ENCODE peak calls at places on chromosomes 2 and 18, in seven cellular contexts. G, C, Z, Q, R, I and V are unnamed samples.

GRCh38 chr2:12417811-12418210 is 298.9 kb upstream of the TRIB2 start:
- DNase-seq in Z (peak), Q (no peak), I (no peak), G (no peak), R (no peak), C (no peak), V (no peak)

GRCh38 chr2:58890865-58891525 is 649.9 kb upstream of the FANCL start:
- DNase-seq in R (no peak), Z (no peak), I (no peak), C (no peak), Q (no peak), G (no peak), V (no peak)

GRCh38 chr2:236576053-236576452 is 6.4 kb downstream of the ACKR3 start:
- DNase-seq in Z (no peak), C (no peak), I (no peak), G (no peak), R (no peak), Q (no peak), V (no peak)

GRCh38 chr2:108533832-108534576 is at the start of gene LIMS1:
- DNase-seq in Q (peak), C (peak), I (peak), Z (peak), R (peak), G (peak), V (peak)

GRCh38 chr2:85165291-85165690 is 32.1 kb downstream of the TCF7L1 start:
- DNase-seq in I (no peak), Q (no peak), R (no peak), Z (no peak), G (no peak), C (no peak), V (no peak)

GRCh38 chr2:204447722-204448121 is 97.6 kb upstream of the PARD3B start:
- DNase-seq in G (no peak), I (no peak), R (no peak), Z (no peak), C (no peak), Q (no peak), V (no peak)

GRCh38 chr2:152560163-152560562 is 157.1 kb downstream of the PRPF40A start:
- DNase-seq in Q (no peak), C (no peak), R (no peak), G (no peak), I (no peak), Z (peak), V (peak)

GRCh38 chr2:45541450-45541849 is 69.6 kb downstream of the SRBD1 start:
- DNase-seq in R (no peak), G (no peak), C (no peak), I (no peak), Z (no peak), Q (no peak), V (no peak)

GRCh38 chr18:23135679-23136325 is 517 bp downstream of the CABLES1 start:
- DNase-seq in I (no peak), R (peak), Z (no peak), C (peak), Q (no peak), G (peak), V (no peak)

GRCh38 chr2:138649571-138649970 is 130.6 kb downstream of the NXPH2 start:
- DNase-seq in Q (no peak), G (no peak), Z (peak), C (no peak), I (no peak), R (no peak), V (no peak)

GRCh38 chr2:47093626-47094025 is 61.5 kb downstream of the STPG4 start:
- DNase-seq in Z (no peak), Q (no peak), R (no peak), I (no peak), G (no peak), C (no peak), V (no peak)

GRCh38 chr18:49139726-49140125 is 189.0 kb upstream of the SMAD7 start:
- DNase-seq in Q (no peak), R (no peak), C (no peak), G (no peak), I (no peak), Z (no peak), V (no peak)

GRCh38 chr2:214902273-214902672 is 92.8 kb upstream of the BARD1 start:
- DNase-seq in C (no peak), Q (no peak), R (no peak), I (no peak), Z (no peak), G (no peak), V (no peak)

GRCh38 chr2:127117603-127118002 is 10.6 kb upstream of the BIN1 start:
- DNase-seq in R (no peak), G (no peak), Z (no peak), C (no peak), I (no peak), Q (peak), V (no peak)

GRCh38 chr2:58853420-58853819 is 612.3 kb upstream of the FANCL start:
- DNase-seq in C (no peak), I (no peak), Q (no peak), Z (no peak), G (no peak), R (no peak), V (no peak)

GRCh38 chr2:163681765-163682164 is 54.0 kb downstream of the FIGN start:
- DNase-seq in Q (peak), C (no peak), I (peak), R (no peak), Z (peak), G (peak), V (no peak)

GRCh38 chr2:239114119-239114581 is 266.3 kb downstream of the TWIST2 start:
- DNase-seq in Q (no peak), I (peak), Z (no peak), G (peak), R (no peak), C (peak), V (peak)

GRCh38 chr18:56085561-56085960 is 497.6 kb upstream of the TCF4 start:
- DNase-seq in G (peak), I (peak), Q (no peak), R (no peak), C (no peak), Z (peak), V (no peak)

GRCh38 chr2:75464348-75464946 is 96.3 kb downstream of the EVA1A start:
- DNase-seq in Z (peak), I (no peak), Q (no peak), R (peak), C (no peak), G (peak), V (peak)

GRCh38 chr18:26436176-26437031 is 111.9 kb downstream of the KCTD1 start:
- DNase-seq in Z (peak), Q (no peak), R (no peak), I (peak), C (no peak), G (peak), V (no peak)

GRCh38 chr2:173599821-173600354 is 245.2 kb downstream of the CDCA7 start:
- DNase-seq in I (no peak), G (peak), Z (no peak), R (no peak), C (no peak), Q (no peak), V (no peak)

GRCh38 chr2:145800201-145801091 is 1280.5 kb upstream of the ZEB2 start:
- DNase-seq in Z (peak), Q (no peak), R (no peak), C (no peak), G (peak), I (no peak), V (peak)

GRCh38 chr2:218857371-218858137 is 2.1 kb upstream of the WNT6 start:
- DNase-seq in R (no peak), Q (no peak), G (peak), I (no peak), C (no peak), Z (no peak), V (no peak)

GRCh38 chr18:58887613-58887963 is 22.9 kb downstream of the ZNF532 start:
- DNase-seq in G (peak), Q (peak), I (peak), Z (no peak), C (no peak), R (peak), V (peak)

GRCh38 chr18:54416459-54416858 is 58.8 kb downstream of the C18orf54 start:
- DNase-seq in R (no peak), I (peak), Z (peak), G (peak), Q (no peak), C (no peak), V (no peak)

GRCh38 chr2:175366814-175367213 is 185.3 kb upstream of the ATP5MC3 start:
- DNase-seq in I (peak), Q (no peak), C (peak), G (peak), Z (peak), R (peak), V (peak)

GRCh38 chr2:148994341-148994740 is 44.2 kb upstream of the LYPD6B start:
- DNase-seq in G (no peak), I (no peak), C (no peak), R (no peak), Z (no peak), Q (no peak), V (no peak)

GRCh38 chr2:232363784-232364615 is 14.6 kb upstream of the ALPP start:
- DNase-seq in Z (no peak), Q (no peak), I (no peak), C (no peak), G (peak), R (peak), V (peak)